ENCODE peak calls at places on chromosomes 16 and 17, in eight cellular contexts. One of them, this sample, is unnamed.

GRCh38 chr17:29686998-29687397 is 64.3 kb upstream of the CORO6 start:
- DNase-seq in tibial artery: peak
- DNase-seq in fibroblast of pulmonary artery: no peak
- DNase-seq in astrocyte of the spinal cord: no peak
- DNase-seq in A549: no peak
- DNase-seq in CD8-positive, alpha-beta T cell: no peak
- DNase-seq in stomach: no peak
- DNase-seq in psoas muscle: no peak
- DNase-seq in this sample: no peak

GRCh38 chr16:35733971-35734702 is 2274.7 kb downstream of the TP53TG3F start:
- DNase-seq in tibial artery: no peak
- DNase-seq in fibroblast of pulmonary artery: no peak
- DNase-seq in astrocyte of the spinal cord: no peak
- DNase-seq in A549: no peak
- DNase-seq in CD8-positive, alpha-beta T cell: no peak
- DNase-seq in stomach: no peak
- DNase-seq in psoas muscle: no peak
- DNase-seq in this sample: no peak

GRCh38 chr17:81309140-81309858 is 14.2 kb upstream of the SLC38A10 start:
- DNase-seq in tibial artery: peak
- DNase-seq in fibroblast of pulmonary artery: peak
- DNase-seq in astrocyte of the spinal cord: peak
- DNase-seq in A549: peak
- DNase-seq in CD8-positive, alpha-beta T cell: peak
- DNase-seq in stomach: peak
- DNase-seq in psoas muscle: peak
- DNase-seq in this sample: peak

GRCh38 chr17:79997004-79997673 is 38.5 kb downstream of the TBC1D16 start:
- DNase-seq in tibial artery: no peak
- DNase-seq in fibroblast of pulmonary artery: no peak
- DNase-seq in astrocyte of the spinal cord: no peak
- DNase-seq in A549: no peak
- DNase-seq in CD8-positive, alpha-beta T cell: peak
- DNase-seq in stomach: no peak
- DNase-seq in psoas muscle: no peak
- DNase-seq in this sample: no peak

GRCh38 chr16:1367486-1368174 is 15.9 kb downstream of the GNPTG start:
- DNase-seq in tibial artery: no peak
- DNase-seq in fibroblast of pulmonary artery: no peak
- DNase-seq in astrocyte of the spinal cord: no peak
- DNase-seq in A549: no peak
- DNase-seq in CD8-positive, alpha-beta T cell: no peak
- DNase-seq in stomach: no peak
- DNase-seq in psoas muscle: no peak
- DNase-seq in this sample: no peak

GRCh38 chr16:72072514-72073342 is 9.7 kb downstream of the HPR start:
- DNase-seq in tibial artery: peak
- DNase-seq in fibroblast of pulmonary artery: peak
- DNase-seq in astrocyte of the spinal cord: no peak
- DNase-seq in A549: no peak
- DNase-seq in CD8-positive, alpha-beta T cell: no peak
- DNase-seq in stomach: no peak
- DNase-seq in psoas muscle: no peak
- DNase-seq in this sample: no peak

GRCh38 chr16:24736758-24737157 is 7.3 kb downstream of the TNRC6A start:
- DNase-seq in tibial artery: no peak
- DNase-seq in fibroblast of pulmonary artery: no peak
- DNase-seq in astrocyte of the spinal cord: no peak
- DNase-seq in A549: no peak
- DNase-seq in CD8-positive, alpha-beta T cell: no peak
- DNase-seq in stomach: no peak
- DNase-seq in psoas muscle: no peak
- DNase-seq in this sample: no peak

GRCh38 chr16:5215911-5216310 is 118.3 kb upstream of the EEF2KMT start:
- DNase-seq in tibial artery: no peak
- DNase-seq in fibroblast of pulmonary artery: no peak
- DNase-seq in astrocyte of the spinal cord: no peak
- DNase-seq in A549: no peak
- DNase-seq in CD8-positive, alpha-beta T cell: no peak
- DNase-seq in stomach: no peak
- DNase-seq in psoas muscle: no peak
- DNase-seq in this sample: no peak

GRCh38 chr17:8360751-8361150 is 15.8 kb downstream of the KRABD2 start:
- DNase-seq in tibial artery: no peak
- DNase-seq in fibroblast of pulmonary artery: no peak
- DNase-seq in astrocyte of the spinal cord: no peak
- DNase-seq in A549: no peak
- DNase-seq in CD8-positive, alpha-beta T cell: no peak
- DNase-seq in stomach: no peak
- DNase-seq in psoas muscle: no peak
- DNase-seq in this sample: no peak

GRCh38 chr16:49455181-49455990 is 81.8 kb downstream of the C16orf78 start:
- DNase-seq in tibial artery: no peak
- DNase-seq in fibroblast of pulmonary artery: no peak
- DNase-seq in astrocyte of the spinal cord: no peak
- DNase-seq in A549: no peak
- DNase-seq in CD8-positive, alpha-beta T cell: peak
- DNase-seq in stomach: peak
- DNase-seq in psoas muscle: no peak
- DNase-seq in this sample: no peak

GRCh38 chr16:7321661-7322060 is 11.0 kb upstream of the RBFOX1 start:
- DNase-seq in tibial artery: no peak
- DNase-seq in fibroblast of pulmonary artery: no peak
- DNase-seq in astrocyte of the spinal cord: no peak
- DNase-seq in A549: no peak
- DNase-seq in CD8-positive, alpha-beta T cell: no peak
- DNase-seq in stomach: no peak
- DNase-seq in psoas muscle: no peak
- DNase-seq in this sample: no peak

GRCh38 chr16:56657555-56658430 is at the start of gene MT1F:
- DNase-seq in tibial artery: peak
- DNase-seq in fibroblast of pulmonary artery: peak
- DNase-seq in astrocyte of the spinal cord: no peak
- DNase-seq in A549: peak
- DNase-seq in CD8-positive, alpha-beta T cell: peak
- DNase-seq in stomach: peak
- DNase-seq in psoas muscle: peak
- DNase-seq in this sample: no peak

GRCh38 chr17:62787358-62787757 is 20.8 kb downstream of the MARCHF10 start:
- DNase-seq in tibial artery: no peak
- DNase-seq in fibroblast of pulmonary artery: peak
- DNase-seq in astrocyte of the spinal cord: no peak
- DNase-seq in A549: no peak
- DNase-seq in CD8-positive, alpha-beta T cell: no peak
- DNase-seq in stomach: no peak
- DNase-seq in psoas muscle: no peak
- DNase-seq in this sample: no peak

GRCh38 chr17:64092952-64093451 is 36.9 kb downstream of the ERN1 start:
- DNase-seq in tibial artery: no peak
- DNase-seq in fibroblast of pulmonary artery: no peak
- DNase-seq in astrocyte of the spinal cord: no peak
- DNase-seq in A549: no peak
- DNase-seq in CD8-positive, alpha-beta T cell: no peak
- DNase-seq in stomach: no peak
- DNase-seq in psoas muscle: no peak
- DNase-seq in this sample: no peak

GRCh38 chr17:8120520-8121443 is 2.5 kb upstream of the ALOXE3 start:
- DNase-seq in tibial artery: no peak
- DNase-seq in fibroblast of pulmonary artery: peak
- DNase-seq in astrocyte of the spinal cord: peak
- DNase-seq in A549: peak
- DNase-seq in CD8-positive, alpha-beta T cell: peak
- DNase-seq in stomach: peak
- DNase-seq in psoas muscle: no peak
- DNase-seq in this sample: peak

GRCh38 chr17:47978324-47978723 is 7.4 kb downstream of the CDK5RAP3 start:
- DNase-seq in tibial artery: no peak
- DNase-seq in fibroblast of pulmonary artery: peak
- DNase-seq in astrocyte of the spinal cord: peak
- DNase-seq in A549: peak
- DNase-seq in CD8-positive, alpha-beta T cell: peak
- DNase-seq in stomach: peak
- DNase-seq in psoas muscle: peak
- DNase-seq in this sample: peak

GRCh38 chr17:43701318-43701743 is 39.6 kb upstream of the MEOX1 start:
- DNase-seq in tibial artery: no peak
- DNase-seq in fibroblast of pulmonary artery: peak
- DNase-seq in astrocyte of the spinal cord: peak
- DNase-seq in A549: no peak
- DNase-seq in CD8-positive, alpha-beta T cell: peak
- DNase-seq in stomach: no peak
- DNase-seq in psoas muscle: peak
- DNase-seq in this sample: peak

GRCh38 chr16:23301251-23302044 is 654 bp upstream of the SCNN1B start:
- DNase-seq in tibial artery: no peak
- DNase-seq in fibroblast of pulmonary artery: no peak
- DNase-seq in astrocyte of the spinal cord: no peak
- DNase-seq in A549: no peak
- DNase-seq in CD8-positive, alpha-beta T cell: no peak
- DNase-seq in stomach: no peak
- DNase-seq in psoas muscle: no peak
- DNase-seq in this sample: no peak
- H3K4me3 ChIP-seq in tibial artery: no peak
- H3K4me3 ChIP-seq in fibroblast of pulmonary artery: no peak
- H3K4me3 ChIP-seq in astrocyte of the spinal cord: no peak
- H3K4me3 ChIP-seq in A549: peak
- H3K4me3 ChIP-seq in CD8-positive, alpha-beta T cell: no peak
- H3K4me3 ChIP-seq in stomach: peak
- H3K4me3 ChIP-seq in psoas muscle: no peak
- H3K4me3 ChIP-seq in this sample: no peak

DNA sequence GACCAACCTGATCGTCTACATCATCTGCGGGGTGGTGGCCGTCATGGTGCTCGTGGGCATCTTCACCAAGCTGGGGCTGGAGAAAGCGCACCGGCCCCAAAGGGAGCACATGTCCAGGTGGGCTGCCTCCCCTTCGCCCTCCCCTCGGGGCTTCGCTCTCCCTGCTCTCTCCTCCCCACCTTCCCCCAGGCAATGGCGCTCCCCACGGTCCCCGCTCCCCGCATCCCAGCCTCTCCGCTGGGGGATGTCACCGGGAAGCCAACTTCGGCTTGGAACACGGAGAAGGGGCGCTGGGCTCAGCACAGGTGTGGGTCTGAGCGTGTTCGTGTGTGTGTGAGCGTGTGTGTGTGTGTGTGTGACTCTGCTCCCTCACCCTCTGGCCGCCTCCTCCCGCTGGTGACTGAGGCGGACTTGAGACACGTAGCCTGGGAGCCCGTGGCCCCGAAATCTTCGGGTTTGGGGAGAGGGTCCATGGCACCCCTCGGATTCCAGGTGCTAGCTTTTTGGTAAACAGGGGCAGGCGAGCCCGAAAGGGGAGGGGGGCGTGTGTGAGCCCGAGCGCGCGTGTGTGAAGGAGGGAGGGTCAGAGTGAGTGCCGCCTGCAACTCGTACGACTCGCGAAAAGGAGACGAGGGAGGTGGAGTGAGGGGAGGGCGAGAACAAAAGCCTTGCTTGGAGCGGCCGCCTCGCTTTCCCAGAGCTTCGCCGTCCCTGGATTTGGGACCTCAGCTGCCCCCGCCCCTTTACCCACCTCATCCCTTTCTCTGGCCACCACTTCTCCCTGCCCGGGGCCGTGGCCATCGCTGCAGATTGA is 1.3 kb downstream of the SHISA9 start:
- DNase-seq in tibial artery: no peak
- DNase-seq in fibroblast of pulmonary artery: no peak
- DNase-seq in astrocyte of the spinal cord: no peak
- DNase-seq in A549: no peak
- DNase-seq in CD8-positive, alpha-beta T cell: no peak
- DNase-seq in stomach: no peak
- DNase-seq in psoas muscle: no peak
- DNase-seq in this sample: peak
- H3K4me3 ChIP-seq in tibial artery: no peak
- H3K4me3 ChIP-seq in fibroblast of pulmonary artery: no peak
- H3K4me3 ChIP-seq in astrocyte of the spinal cord: peak
- H3K4me3 ChIP-seq in A549: peak
- H3K4me3 ChIP-seq in CD8-positive, alpha-beta T cell: no peak
- H3K4me3 ChIP-seq in stomach: peak
- H3K4me3 ChIP-seq in psoas muscle: no peak
- H3K4me3 ChIP-seq in this sample: no peak

DNA sequence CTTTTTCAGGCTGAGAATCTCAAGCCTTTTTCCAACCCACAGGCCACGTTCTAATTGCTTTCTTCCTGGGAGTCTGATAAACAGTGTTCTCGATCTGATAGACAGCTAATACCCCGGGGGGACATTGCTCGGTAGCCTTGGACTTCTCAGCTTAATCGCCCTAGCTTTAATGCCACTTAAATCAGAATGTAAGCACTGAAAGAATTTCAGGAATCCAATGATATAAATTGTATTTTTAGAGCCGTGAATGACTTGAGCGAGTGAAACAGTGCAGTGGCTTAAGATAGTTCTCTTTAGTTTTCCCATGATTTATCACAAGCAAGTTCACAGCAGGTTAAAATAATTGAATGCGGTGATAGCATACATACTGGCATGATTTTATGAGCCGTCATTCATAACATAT is 116.2 kb upstream of the MYOCD start:
- DNase-seq in tibial artery: no peak
- DNase-seq in fibroblast of pulmonary artery: peak
- DNase-seq in astrocyte of the spinal cord: peak
- DNase-seq in A549: no peak
- DNase-seq in CD8-positive, alpha-beta T cell: no peak
- DNase-seq in stomach: no peak
- DNase-seq in psoas muscle: no peak
- DNase-seq in this sample: no peak
- H3K4me3 ChIP-seq in tibial artery: peak
- H3K4me3 ChIP-seq in fibroblast of pulmonary artery: no peak
- H3K4me3 ChIP-seq in astrocyte of the spinal cord: no peak
- H3K4me3 ChIP-seq in A549: no peak
- H3K4me3 ChIP-seq in CD8-positive, alpha-beta T cell: no peak
- H3K4me3 ChIP-seq in stomach: no peak
- H3K4me3 ChIP-seq in psoas muscle: no peak
- H3K4me3 ChIP-seq in this sample: no peak

GRCh38 chr17:1083451-1084187 is 86.7 kb downstream of the TIMM22 start:
- DNase-seq in tibial artery: no peak
- DNase-seq in fibroblast of pulmonary artery: no peak
- DNase-seq in astrocyte of the spinal cord: no peak
- DNase-seq in A549: no peak
- DNase-seq in CD8-positive, alpha-beta T cell: no peak
- DNase-seq in stomach: peak
- DNase-seq in psoas muscle: no peak
- DNase-seq in this sample: peak

GRCh38 chr17:1089915-1090314 is 89.9 kb downstream of the ABR start:
- DNase-seq in tibial artery: peak
- DNase-seq in fibroblast of pulmonary artery: peak
- DNase-seq in astrocyte of the spinal cord: no peak
- DNase-seq in A549: no peak
- DNase-seq in CD8-positive, alpha-beta T cell: no peak
- DNase-seq in stomach: peak
- DNase-seq in psoas muscle: no peak
- DNase-seq in this sample: no peak

GRCh38 chr17:1091190-1091534 is 88.6 kb downstream of the ABR start:
- DNase-seq in tibial artery: no peak
- DNase-seq in fibroblast of pulmonary artery: no peak
- DNase-seq in astrocyte of the spinal cord: no peak
- DNase-seq in A549: no peak
- DNase-seq in CD8-positive, alpha-beta T cell: no peak
- DNase-seq in stomach: no peak
- DNase-seq in psoas muscle: no peak
- DNase-seq in this sample: no peak

GRCh38 chr17:1090454-1091189 is 89.2 kb downstream of the ABR start:
- DNase-seq in tibial artery: no peak
- DNase-seq in fibroblast of pulmonary artery: no peak
- DNase-seq in astrocyte of the spinal cord: no peak
- DNase-seq in A549: no peak
- DNase-seq in CD8-positive, alpha-beta T cell: no peak
- DNase-seq in stomach: peak
- DNase-seq in psoas muscle: no peak
- DNase-seq in this sample: no peak

GRCh38 chr17:1087381-1088241 is 90.7 kb downstream of the TIMM22 start:
- DNase-seq in tibial artery: peak
- DNase-seq in fibroblast of pulmonary artery: no peak
- DNase-seq in astrocyte of the spinal cord: peak
- DNase-seq in A549: peak
- DNase-seq in CD8-positive, alpha-beta T cell: no peak
- DNase-seq in stomach: peak
- DNase-seq in psoas muscle: peak
- DNase-seq in this sample: no peak
- H3K4me3 ChIP-seq in tibial artery: no peak
- H3K4me3 ChIP-seq in fibroblast of pulmonary artery: no peak
- H3K4me3 ChIP-seq in astrocyte of the spinal cord: no peak
- H3K4me3 ChIP-seq in A549: peak
- H3K4me3 ChIP-seq in CD8-positive, alpha-beta T cell: no peak
- H3K4me3 ChIP-seq in stomach: no peak
- H3K4me3 ChIP-seq in psoas muscle: peak
- H3K4me3 ChIP-seq in this sample: no peak